ENCODE peak calls at places on chromosome 5, in ten cellular contexts. D is kidney, O is uterus, Z is GM10248, H is dorsolateral prefrontal cortex, M is PC-3, P is endothelial cell, F is left lung, K is RWPE1, R is cardiac muscle cell. B is an unnamed sample.

GRCh38 chr5:177310757-177311173 is 933 bp downstream of the MXD3 start:
- DNase-seq in P (peak), K (no peak), F (no peak), D (peak), H (no peak), R (no peak), O (no peak), M (peak), Z (no peak), B (no peak)

GRCh38 chr5:94793816-94794198 is 175.3 kb downstream of the SLF1 start:
- DNase-seq in H (no peak), D (no peak), O (no peak), K (no peak), P (no peak), M (peak), R (no peak), F (no peak), Z (peak), B (no peak)

GRCh38 chr5:75040973-75041372 is 11.4 kb downstream of the GCNT4 start:
- DNase-seq in F (no peak), O (no peak), K (no peak), D (no peak), M (peak), H (no peak), R (no peak), P (no peak), Z (no peak), B (no peak)

GRCh38 chr5:38595149-38595725 is 38.8 kb upstream of the LIFR start:
- DNase-seq in R (no peak), Z (no peak), P (no peak), F (no peak), O (no peak), K (no peak), M (peak), H (no peak), D (no peak), B (no peak)

GRCh38 chr5:176780071-176780850 is 30.1 kb upstream of the UNC5A start:
- DNase-seq in D (peak), R (no peak), F (peak), M (no peak), O (no peak), P (no peak), K (no peak), H (no peak), Z (no peak), B (no peak)

GRCh38 chr5:56037531-56038010 is 42.8 kb upstream of the IL6ST start:
- DNase-seq in F (no peak), M (no peak), K (no peak), O (no peak), D (no peak), H (no peak), P (no peak), Z (no peak), R (no peak), B (no peak)

GRCh38 chr5:138789771-138790242 is 36.6 kb downstream of the CTNNA1 start:
- DNase-seq in K (peak), H (no peak), Z (peak), F (no peak), M (no peak), O (no peak), P (peak), D (no peak), R (peak), B (no peak)

GRCh38 chr5:135433626-135434426 is 13.3 kb downstream of the DCANP1 start:
- DNase-seq in P (no peak), R (no peak), H (no peak), K (no peak), M (no peak), O (no peak), D (no peak), F (no peak), Z (no peak), B (no peak)

GRCh38 chr5:98128846-98129245 is 644.6 kb upstream of the RGMB start:
- DNase-seq in P (no peak), R (no peak), Z (no peak), M (no peak), K (no peak), H (no peak), D (no peak), O (no peak), F (no peak), B (no peak)

GRCh38 chr5:114418546-114419388 is 56.9 kb downstream of the KCNN2 start:
- DNase-seq in P (no peak), H (no peak), K (no peak), O (no peak), R (no peak), Z (peak), F (no peak), D (no peak), M (no peak), B (no peak)

GRCh38 chr5:28402590-28403301 is 1364.4 kb upstream of the CDH9 start:
- DNase-seq in M (no peak), O (no peak), P (no peak), K (no peak), R (peak), D (no peak), F (no peak), Z (no peak), H (no peak), B (no peak)

GRCh38 chr5:109291090-109291489 is 118.7 kb downstream of the PJA2 start:
- DNase-seq in R (no peak), M (no peak), O (no peak), K (no peak), P (no peak), Z (peak), F (no peak), H (no peak), D (no peak), B (no peak)

GRCh38 chr5:37103302-37103701 is 145.9 kb downstream of the CPLANE1 start:
- DNase-seq in F (no peak), O (no peak), Z (no peak), P (no peak), H (no peak), R (no peak), M (no peak), D (no peak), K (no peak), B (no peak)

GRCh38 chr5:93402451-93402850 is 178.6 kb downstream of the NR2F1-AS1 start:
- DNase-seq in K (no peak), D (no peak), H (no peak), Z (no peak), R (no peak), M (no peak), P (no peak), F (no peak), O (no peak), B (no peak)

GRCh38 chr5:38099205-38100144 is 158.9 kb upstream of the EGFLAM start:
- DNase-seq in Z (no peak), M (no peak), K (no peak), R (no peak), O (no peak), P (no peak), D (no peak), H (no peak), F (no peak), B (no peak)

GRCh38 chr5:74514888-74515551 is 125.5 kb downstream of the ENC1 start:
- DNase-seq in O (no peak), K (no peak), D (no peak), P (no peak), R (no peak), H (no peak), M (no peak), F (no peak), Z (no peak), B (no peak)

GRCh38 chr5:145887217-145887616 is 14.4 kb upstream of the GRXCR2 start:
- DNase-seq in K (no peak), F (no peak), M (peak), H (no peak), O (no peak), P (no peak), R (no peak), Z (no peak), D (no peak), B (no peak)

GRCh38 chr5:145588113-145588512 is 247.0 kb downstream of the PRELID2 start:
- DNase-seq in Z (no peak), K (no peak), F (no peak), H (no peak), R (no peak), O (no peak), M (no peak), P (no peak), D (no peak), B (no peak)

GRCh38 chr5:97115932-97116331 is 26.5 kb downstream of the LIX1 start:
- DNase-seq in R (peak), F (no peak), D (no peak), H (no peak), O (no peak), Z (no peak), M (no peak), P (no peak), K (no peak), B (no peak)

GRCh38 chr5:174575043-174575442 is 149.3 kb upstream of the MSX2 start:
- DNase-seq in R (no peak), O (no peak), D (no peak), K (no peak), H (no peak), M (no peak), P (no peak), Z (no peak), F (no peak), B (no peak)

GRCh38 chr5:115243412-115243811 is 19.3 kb downstream of the PGGT1B start:
- DNase-seq in F (no peak), M (peak), K (peak), P (no peak), R (no peak), Z (no peak), O (no peak), D (no peak), H (no peak), B (no peak)

GRCh38 chr5:176653401-176653800 is 6.1 kb downstream of the TSPAN17 start:
- DNase-seq in H (peak), Z (no peak), D (no peak), P (no peak), M (peak), R (no peak), O (no peak), K (no peak), F (no peak), B (no peak)

GRCh38 chr5:61625682-61626620 is 293.9 kb downstream of the ZSWIM6 start:
- DNase-seq in H (peak), F (peak), D (peak), K (peak), P (peak), O (peak), M (no peak), R (peak), Z (peak), B (peak)

GRCh38 chr5:56319281-56320242 is 86.4 kb upstream of the ANKRD55 start:
- DNase-seq in P (no peak), K (peak), O (peak), F (peak), Z (no peak), H (no peak), R (no peak), M (no peak), D (no peak), B (no peak)

GRCh38 chr5:9813305-9813704 is 183.2 kb upstream of the TAS2R1 start:
- DNase-seq in P (no peak), K (no peak), R (no peak), D (no peak), M (no peak), H (no peak), Z (no peak), F (no peak), O (no peak), B (no peak)

GRCh38 chr5:127040779-127041520 is 10.6 kb upstream of the MARCHF3 start:
- DNase-seq in F (no peak), O (peak), H (no peak), R (peak), P (no peak), M (peak), Z (no peak), D (no peak), K (peak), B (no peak)

GRCh38 chr5:66596791-66597757 is 881 bp downstream of the MAST4 start:
- DNase-seq in D (peak), R (peak), F (peak), K (peak), H (peak), O (peak), P (peak), Z (peak), M (no peak), B (no peak)
- TF ChIP-seq CTCF in D (peak), R (no peak), F (no peak), K (no peak), H (no peak), O (peak), P (no peak), Z (peak), M (no peak), B (no peak)

DNA sequence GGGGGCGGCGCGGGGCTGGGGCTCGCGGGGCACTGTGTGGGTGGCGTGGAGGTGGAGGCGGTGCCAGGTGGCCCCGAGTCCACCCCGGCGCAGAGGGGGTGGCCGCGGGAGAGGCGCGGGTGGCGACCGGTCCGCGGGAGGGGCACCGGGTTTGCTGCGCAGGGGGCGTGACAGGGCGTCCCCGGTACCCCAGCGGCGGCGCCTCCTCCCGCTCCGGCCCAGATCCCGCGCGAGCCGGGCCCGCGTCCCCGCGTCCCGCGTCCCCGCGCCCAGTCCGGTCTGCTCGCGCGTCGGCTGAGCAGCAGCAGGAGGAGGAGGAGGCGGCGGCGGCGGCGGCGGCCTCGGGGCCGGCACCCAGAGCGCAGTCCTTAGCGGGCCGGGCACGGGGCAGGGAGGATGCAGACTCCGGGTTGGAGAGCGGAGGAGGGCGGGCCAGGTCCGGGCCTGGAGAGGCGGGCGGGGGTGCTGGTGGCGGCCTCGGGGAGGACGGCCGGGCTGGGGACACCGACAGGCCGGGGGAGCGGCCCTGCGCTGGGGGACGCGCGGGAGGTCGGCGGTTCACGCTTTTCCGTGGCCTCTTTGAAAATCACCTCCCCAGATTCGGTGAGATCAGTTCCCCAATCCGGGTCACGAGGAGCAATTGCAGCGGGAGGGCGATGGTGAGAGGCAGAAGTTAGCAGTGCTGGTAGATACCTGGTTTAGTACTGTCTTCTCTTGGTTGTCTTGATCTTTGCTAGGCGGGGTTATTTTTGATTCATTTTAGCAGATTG is 1.6 kb downstream of the TRIO start:
- DNase-seq in F (peak), Z (peak), H (peak), P (peak), K (peak), D (peak), M (peak), O (peak), R (peak), B (peak)
- TF ChIP-seq CTCF in F (no peak), Z (no peak), H (no peak), P (no peak), K (no peak), D (no peak), M (no peak), O (no peak), R (no peak), B (no peak)

GRCh38 chr5:73496984-73497457 is 1.2 kb upstream of the BTF3 start:
- DNase-seq in P (no peak), H (no peak), O (no peak), K (peak), D (no peak), R (peak), Z (no peak), F (no peak), M (peak), B (no peak)
- TF ChIP-seq CTCF in P (peak), H (no peak), O (no peak), K (peak), D (peak), R (peak), Z (no peak), F (no peak), M (peak), B (no peak)

DNA sequence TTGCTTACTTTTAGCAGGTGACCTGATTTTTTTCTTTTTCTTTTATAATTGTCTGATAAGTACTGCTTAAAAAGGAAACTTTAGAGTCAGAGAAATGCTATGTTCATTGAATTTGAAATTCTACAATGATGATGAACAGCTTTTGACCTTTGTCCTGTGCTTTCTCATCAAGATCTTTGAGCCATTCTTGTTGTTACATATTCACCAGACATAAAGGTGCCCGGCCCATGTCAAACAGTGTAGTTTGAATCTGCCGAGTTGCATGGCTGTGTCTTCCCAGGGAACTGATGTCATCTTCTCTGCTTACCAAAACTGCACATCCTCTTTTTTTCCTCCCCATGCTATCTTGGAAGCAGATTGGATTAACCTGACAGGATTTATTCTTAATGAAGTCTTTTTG is 163.6 kb downstream of the LRRC70 start:
- DNase-seq in R (no peak), P (no peak), Z (no peak), O (no peak), K (no peak), M (no peak), D (no peak), H (no peak), F (no peak), B (no peak)
- TF ChIP-seq CTCF in R (no peak), P (no peak), Z (no peak), O (no peak), K (no peak), M (no peak), D (no peak), H (no peak), F (no peak), B (no peak)